ENCODE peak calls at places on chromosomes 12 and 14, in four cellular contexts. V is K562, K is HCT116, O is HepG2. C is an unnamed sample.

GRCh38 chr12:104672501-104673265 is 215.9 kb downstream of the CHST11 start:
- DNase-seq in V (no peak), K (no peak), O (no peak), C (no peak)

GRCh38 chr12:124225730-124226129 is 69.2 kb upstream of the RFLNA start:
- DNase-seq in K (no peak), O (no peak), V (no peak), C (no peak)

GRCh38 chr14:90273532-90273931 is 17.2 kb downstream of the PSMC1 start:
- DNase-seq in V (no peak), K (no peak), O (no peak), C (no peak)

GRCh38 chr14:86217523-86217922 is 687.6 kb downstream of the FLRT2 start:
- DNase-seq in V (no peak), O (no peak), K (no peak), C (no peak)

GRCh38 chr12:6570264-6570887 is 2.3 kb upstream of the NOP2 start:
- DNase-seq in V (peak; percentile 58), K (peak; percentile 37), O (peak; percentile 63), C (peak; percentile 83)

GRCh38 chr12:31897791-31898503 is 61.3 kb upstream of the RESF1 start:
- DNase-seq in V (peak; percentile 80), O (no peak), K (peak; percentile 19), C (peak; percentile 15)

GRCh38 chr14:68970096-68970612 is 8.9 kb downstream of the ACTN1 start:
- DNase-seq in V (no peak), K (no peak), O (no peak), C (no peak)

GRCh38 chr14:76846331-76847047 is 20.3 kb downstream of the LRRC74A start:
- DNase-seq in K (no peak), V (no peak), O (no peak), C (no peak)

GRCh38 chr14:101824339-101824727 is 62.8 kb downstream of the PPP2R5C start:
- DNase-seq in V (no peak), K (no peak), O (no peak), C (no peak)

GRCh38 chr14:93977171-93977570 is 801 bp upstream of the ASB2 start:
- DNase-seq in O (no peak), K (no peak), V (no peak), C (no peak)

GRCh38 chr12:124177951-124178316 is 117.0 kb upstream of the RFLNA start:
- DNase-seq in V (no peak), O (no peak), K (no peak), C (no peak)

GRCh38 chr14:56156096-56156495 is 37.9 kb downstream of the PELI2 start:
- DNase-seq in O (no peak), K (no peak), V (no peak), C (no peak)

GRCh38 chr14:95190857-95191256 is 33.5 kb upstream of the DICER1 start:
- DNase-seq in O (no peak), K (no peak), V (no peak), C (no peak)

GRCh38 chr14:89139404-89140247 is 277.4 kb downstream of the FOXN3 start:
- DNase-seq in O (peak; percentile 77), V (no peak), K (no peak), C (no peak)

GRCh38 chr14:99619873-99620834 is 16.1 kb upstream of the CCDC85C start:
- DNase-seq in V (no peak), O (no peak), K (no peak), C (no peak)

GRCh38 chr12:99658950-99659349 is 11.4 kb downstream of the GARIN6 start:
- DNase-seq in O (no peak), K (peak; percentile 4), V (no peak), C (no peak)

GRCh38 chr12:104303538-104304151 is at the start of gene EID3:
- DNase-seq in K (no peak), O (no peak), V (no peak), C (peak; percentile 80)

GRCh38 chr14:51607677-51608076 is 44.0 kb upstream of the FRMD6 start:
- DNase-seq in V (no peak), O (no peak), K (no peak), C (no peak)

DNA sequence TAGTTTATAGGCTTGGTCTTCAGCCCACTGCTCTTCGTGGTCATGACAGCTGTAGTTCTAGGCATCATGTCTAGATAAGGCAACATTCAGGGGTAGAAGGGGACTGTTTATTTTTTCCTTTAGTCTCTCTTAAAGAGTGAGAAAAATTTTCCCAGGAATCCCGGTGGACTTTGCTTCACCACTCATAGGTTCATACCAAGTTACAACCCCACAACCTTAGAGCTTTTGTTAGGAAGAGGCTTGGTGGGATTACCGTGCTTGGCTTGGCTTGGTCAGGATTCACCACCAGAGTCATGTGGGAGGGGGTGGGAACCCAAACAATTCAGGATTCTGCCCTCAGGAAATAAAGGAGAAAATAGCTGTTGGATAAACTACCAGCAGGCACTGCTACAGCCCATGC is 26.1 kb upstream of the PAPLN start:
- DNase-seq in O (peak; percentile 17), K (no peak), V (no peak), C (no peak)
- H3K36me3 ChIP-seq in O (peaks cover 22% of the 10 kb centered on the region), K (peaks cover 26% of the 10 kb centered on the region), V (peaks cover 40% of the 10 kb centered on the region), C (peaks cover 85% of the 10 kb centered on the region)

DNA sequence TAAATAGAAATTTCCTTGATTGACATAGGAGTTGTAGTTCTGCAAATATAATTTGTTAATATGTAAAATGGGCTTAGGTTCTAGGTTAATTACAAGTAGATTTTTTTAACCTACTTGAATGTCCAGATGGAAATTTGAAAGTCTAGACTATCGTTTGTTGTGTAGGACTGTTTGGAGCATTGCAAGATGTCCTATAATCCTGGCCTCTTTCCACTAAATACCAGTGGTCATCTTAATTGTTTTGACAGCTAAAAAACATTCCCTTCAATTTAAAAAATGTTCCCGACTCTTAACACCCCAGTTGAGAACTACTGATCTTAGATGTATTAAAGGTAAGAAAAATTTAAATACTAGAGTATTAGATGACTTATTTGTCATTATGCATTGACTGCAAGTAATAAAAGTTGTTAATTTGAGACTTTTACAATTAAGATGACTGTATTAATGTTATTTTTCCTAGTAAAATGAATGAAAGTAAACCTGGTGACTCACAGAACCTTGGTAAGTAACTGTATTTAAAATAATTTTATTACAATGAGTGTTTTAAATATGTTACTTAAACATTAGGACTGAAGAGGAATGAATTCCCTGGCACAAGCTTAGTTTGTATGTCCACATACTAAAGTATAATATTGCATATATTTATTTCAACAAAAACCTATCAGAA is 21.8 kb downstream of the G2E3 start:
- DNase-seq in K (no peak), V (no peak), O (no peak), C (no peak)
- TF ChIP-seq ELF1 in K (no peak), V (no peak), O (no peak), C (no peak)

GRCh38 chr12:39906237-39906636 is 199.6 kb downstream of the SLC2A13 start:
- DNase-seq in O (no peak), V (no peak), K (no peak), C (no peak)

GRCh38 chr12:39902823-39903222 is 203.1 kb downstream of the SLC2A13 start:
- DNase-seq in K (peak; percentile 65), O (no peak), V (no peak), C (no peak)

DNA sequence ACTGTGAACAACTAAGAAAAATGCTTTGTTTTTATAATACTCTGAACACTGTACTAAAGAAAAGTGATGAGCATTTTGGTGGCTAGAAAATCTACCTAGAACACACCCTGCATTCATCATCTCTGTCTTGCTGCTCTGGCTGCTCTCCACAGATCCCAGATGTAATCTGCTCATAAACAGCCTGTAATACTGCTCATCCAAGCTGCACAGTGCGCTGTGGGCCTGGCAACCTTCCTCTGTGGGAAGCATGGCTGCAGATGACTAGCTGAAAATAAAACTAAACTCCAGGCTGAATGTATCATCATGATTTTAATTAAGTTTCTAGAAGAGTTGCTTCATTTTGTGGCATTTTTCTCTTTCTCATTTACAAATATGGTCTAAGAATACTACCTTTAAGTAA is 200.7 kb downstream of the SLC2A13 start:
- DNase-seq in K (no peak), V (no peak), O (no peak), C (peak; percentile 49)
- TF ChIP-seq ZBTB33 in K (no peak), V (no peak), O (no peak), C (no peak)

DNA sequence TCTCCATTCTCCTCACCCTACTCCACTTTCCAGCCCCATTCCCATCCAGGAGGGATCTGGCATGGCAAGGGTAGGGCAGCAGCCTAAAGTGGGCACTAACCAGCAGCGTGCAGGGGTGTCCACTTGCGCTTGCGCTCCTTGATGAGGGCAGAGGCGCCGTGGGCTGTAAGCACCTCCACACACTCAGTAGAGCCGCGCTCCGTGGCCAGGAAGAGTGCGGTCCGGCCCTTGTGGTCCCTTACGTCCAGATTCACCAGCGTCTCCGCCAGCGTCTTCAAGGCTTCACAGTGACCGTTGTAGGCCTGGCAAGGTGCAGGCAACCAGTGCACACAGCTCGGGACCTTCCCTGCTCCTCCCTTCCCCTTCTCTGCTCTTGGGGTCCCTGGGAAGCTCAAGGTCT is 10.3 kb downstream of the ANKRD52 start:
- DNase-seq in K (no peak), O (no peak), V (no peak), C (no peak)
- H3K36me3 ChIP-seq in K (peaks cover 54% of the 10 kb centered on the region), O (peaks cover 38% of the 10 kb centered on the region), V (peaks cover 82% of the 10 kb centered on the region), C (peaks cover 65% of the 10 kb centered on the region)

DNA sequence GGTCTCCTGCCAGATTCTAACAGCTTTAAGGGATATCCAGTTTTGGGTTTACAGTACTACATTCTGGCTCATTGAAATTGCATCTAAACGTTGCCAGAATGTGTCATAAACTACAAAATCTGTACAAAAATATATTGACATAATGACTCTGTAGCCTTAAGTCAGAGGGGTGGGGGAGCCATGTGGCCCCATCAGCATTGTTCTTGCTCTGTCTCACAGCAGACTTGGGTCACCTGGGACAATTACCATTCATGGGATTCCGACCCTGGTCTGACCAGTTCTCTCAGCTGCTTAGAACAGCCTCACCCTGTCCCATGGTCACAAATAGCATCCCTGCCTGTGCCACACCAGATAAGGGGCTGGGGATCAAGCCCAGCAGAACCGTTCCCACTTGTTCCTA is 43.3 kb upstream of the MED13L start:
- DNase-seq in K (no peak), V (no peak), O (no peak), C (no peak)
- TF ChIP-seq ELF1 in K (no peak), V (no peak), O (no peak), C (no peak)

GRCh38 chr12:16389594-16389993 is 42.1 kb downstream of the MGST1 start:
- DNase-seq in V (no peak), O (no peak), K (no peak), C (no peak)
- TF ChIP-seq ZBTB33 in V (no peak), O (no peak), K (no peak), C (no peak)

C was measured in SK-N-SH.